ENCODE peak calls at places on chromosomes 16 and 17, in four cellular contexts. R is thoracic aorta, N is GM23338, C is OCI-LY7. K is an unnamed sample.

GRCh38 chr17:9299695-9300094 is 275.9 kb downstream of the STX8 start:
- DNase-seq in R (no peak), N (no peak), C (no peak), K (no peak)

GRCh38 chr16:24645739-24646645 is 83.5 kb upstream of the TNRC6A start:
- DNase-seq in C (no peak), R (peak), N (no peak), K (no peak)

GRCh38 chr16:57578521-57579360 is 36.3 kb downstream of the ADGRG5 start:
- DNase-seq in N (no peak), R (no peak), C (no peak), K (no peak)

GRCh38 chr16:12920739-12921138 is 19.3 kb downstream of the SHISA9 start:
- DNase-seq in C (no peak), R (no peak), N (no peak), K (no peak)

GRCh38 chr17:7435676-7436555 is 681 bp downstream of the TMEM102 start:
- DNase-seq in R (no peak), C (peak), N (peak), K (no peak)

GRCh38 chr17:27532269-27533067 is 76.2 kb downstream of the KSR1 start:
- DNase-seq in C (no peak), R (no peak), N (peak), K (no peak)

GRCh38 chr16:81366316-81366932 is 51.7 kb downstream of the GAN start:
- DNase-seq in R (no peak), C (peak), N (peak), K (no peak)

GRCh38 chr17:16661217-16661616 is 7.6 kb upstream of the ZNF624 start:
- DNase-seq in N (no peak), C (no peak), R (no peak), K (no peak)

GRCh38 chr17:78013683-78014467 is 55.4 kb downstream of the TNRC6C start:
- DNase-seq in R (no peak), N (peak), C (peak), K (no peak)

GRCh38 chr16:80259289-80259805 is 281.4 kb upstream of the DYNLRB2 start:
- DNase-seq in N (no peak), C (no peak), R (no peak), K (no peak)

GRCh38 chr17:13888043-13888442 is 181.3 kb upstream of the COX10 start:
- DNase-seq in N (no peak), C (no peak), R (no peak), K (no peak)

GRCh38 chr16:3963203-3963602 is 82.7 kb upstream of the CREBBP start:
- DNase-seq in R (no peak), C (no peak), N (peak), K (no peak)

GRCh38 chr16:79651363-79651762 is 50.8 kb upstream of the MAF start:
- DNase-seq in N (no peak), R (peak), C (no peak), K (no peak)

GRCh38 chr16:14302031-14302398 is 230.9 kb downstream of the MRTFB start:
- DNase-seq in N (peak), R (no peak), C (peak), K (no peak)

GRCh38 chr16:66651965-66652364 is 44.6 kb downstream of the CMTM4 start:
- DNase-seq in N (no peak), R (no peak), C (no peak), K (no peak)

GRCh38 chr16:81493755-81494433 is 49.3 kb downstream of the CMIP start:
- DNase-seq in C (no peak), R (no peak), N (no peak), K (no peak)

DNA sequence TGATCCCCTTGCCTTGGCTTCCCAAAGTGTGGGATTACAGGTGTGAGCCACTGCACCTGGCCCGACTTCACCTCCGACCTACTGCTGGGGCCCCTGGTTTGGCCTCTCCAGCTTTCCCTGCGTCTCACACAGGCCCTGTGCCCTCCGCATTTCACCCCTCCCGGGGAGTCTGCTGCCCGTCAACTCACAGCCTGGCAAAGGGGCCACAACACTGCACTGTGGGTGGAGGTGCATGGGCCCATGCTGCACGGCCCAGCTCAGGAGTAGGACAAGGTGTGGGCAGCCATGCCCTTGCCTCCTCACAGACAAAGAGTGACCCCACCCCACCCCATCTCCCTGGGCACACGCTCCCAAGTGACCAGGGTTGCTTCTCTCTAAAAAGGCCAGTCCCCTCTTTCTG is 12.6 kb upstream of the TBX2 start:
- DNase-seq in R (no peak), N (no peak), C (no peak), K (no peak)
- TF ChIP-seq CTCF in R (no peak), N (no peak), C (no peak), K (no peak)

DNA sequence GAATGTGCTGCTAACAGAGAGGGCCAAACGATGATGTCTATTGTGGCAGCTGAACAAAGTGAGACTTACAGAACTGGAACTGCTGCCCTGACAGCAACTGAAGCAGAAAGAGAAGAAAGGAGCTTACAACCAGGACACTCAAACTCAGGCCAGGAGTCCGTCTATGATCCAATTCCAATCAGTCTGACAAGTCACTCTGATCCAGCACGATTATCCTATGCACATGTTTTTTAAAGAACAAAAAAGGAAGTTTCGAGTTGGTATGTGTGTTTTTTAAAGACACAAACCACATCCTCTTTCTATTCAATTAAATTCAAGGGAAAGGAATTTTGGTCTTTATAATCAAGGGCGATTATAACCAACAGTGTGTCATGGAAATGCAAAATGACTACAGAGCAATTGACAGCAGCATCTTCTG is 42.4 kb upstream of the MTMR4 start:
- DNase-seq in R (no peak), C (peak), N (no peak), K (no peak)
- H3K27ac ChIP-seq in R (no peak), C (peak), N (no peak), K (no peak)

GRCh38 chr17:1995321-1996242 is 29.6 kb downstream of the RTN4RL1 start:
- DNase-seq in C (no peak), N (no peak), R (no peak), K (no peak)
- TF ChIP-seq CTCF in C (no peak), N (no peak), R (no peak), K (no peak)

GRCh38 chr17:57991537-57991936 is 3.5 kb upstream of the VEZF1 start:
- DNase-seq in R (no peak), C (no peak), N (no peak), K (no peak)
- H3K27ac ChIP-seq in R (no peak), C (no peak), N (no peak), K (no peak)

GRCh38 chr17:5396612-5397011 is 22.9 kb downstream of the NUP88 start:
- DNase-seq in R (no peak), C (no peak), N (no peak), K (no peak)

GRCh38 chr17:5405400-5405799 is 14.1 kb downstream of the NUP88 start:
- DNase-seq in N (no peak), C (no peak), R (no peak), K (no peak)

GRCh38 chr17:5399767-5400166 is 19.7 kb downstream of the NUP88 start:
- DNase-seq in N (no peak), C (no peak), R (no peak), K (no peak)
- TF ChIP-seq CTCF in N (no peak), C (no peak), R (no peak), K (no peak)

DNA sequence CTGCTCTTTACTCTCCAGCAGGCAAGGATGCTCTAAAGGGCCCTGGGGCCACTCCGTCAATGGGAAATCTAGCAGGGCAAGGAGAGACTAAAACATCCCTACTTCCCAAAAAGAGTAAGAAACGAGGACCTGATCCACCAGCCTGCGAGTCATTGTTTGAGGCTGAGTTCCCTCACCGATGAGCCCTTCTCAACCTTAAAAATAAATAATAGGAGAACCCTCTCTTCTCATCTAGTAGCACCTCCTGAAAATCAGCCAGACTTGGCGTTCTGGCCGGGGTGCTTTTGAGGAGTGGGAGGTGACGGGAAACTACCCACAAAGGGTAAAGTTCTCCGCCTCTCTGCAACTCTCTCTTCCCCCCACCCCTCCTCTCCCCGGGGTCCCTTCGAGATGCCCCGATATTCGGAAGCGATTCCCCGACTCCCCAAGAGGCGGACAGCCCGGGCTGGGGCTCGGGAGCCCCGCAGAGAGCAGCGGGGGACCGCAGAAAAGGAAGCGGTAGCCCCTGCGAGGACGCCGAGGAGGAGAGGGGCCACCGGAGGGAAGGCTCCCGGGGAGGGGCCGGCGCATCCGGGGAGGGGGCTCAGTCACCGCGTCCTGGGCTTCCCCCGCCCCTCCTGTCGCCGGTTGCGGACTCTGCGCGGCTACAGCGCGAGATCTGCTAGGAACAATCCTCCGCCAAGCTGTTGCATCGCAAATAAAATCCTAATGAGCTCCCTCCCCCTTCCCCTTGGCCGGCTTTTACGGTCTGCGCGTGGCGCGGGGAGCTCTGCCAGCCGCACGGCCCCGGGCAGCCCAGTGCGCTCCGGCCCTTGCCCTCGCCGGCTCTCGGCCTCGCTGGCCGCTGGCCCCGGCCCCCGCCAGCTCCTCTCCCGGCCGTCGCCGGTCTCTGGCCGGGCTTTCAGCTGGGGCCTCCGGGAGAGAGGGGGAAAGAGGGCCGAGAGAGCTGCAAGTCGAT is 1.3 kb downstream of the HOXB9 start:
- DNase-seq in C (no peak), N (peak), R (no peak), K (no peak)
- H3K27ac ChIP-seq in C (no peak), N (no peak), R (no peak), K (no peak)

DNA sequence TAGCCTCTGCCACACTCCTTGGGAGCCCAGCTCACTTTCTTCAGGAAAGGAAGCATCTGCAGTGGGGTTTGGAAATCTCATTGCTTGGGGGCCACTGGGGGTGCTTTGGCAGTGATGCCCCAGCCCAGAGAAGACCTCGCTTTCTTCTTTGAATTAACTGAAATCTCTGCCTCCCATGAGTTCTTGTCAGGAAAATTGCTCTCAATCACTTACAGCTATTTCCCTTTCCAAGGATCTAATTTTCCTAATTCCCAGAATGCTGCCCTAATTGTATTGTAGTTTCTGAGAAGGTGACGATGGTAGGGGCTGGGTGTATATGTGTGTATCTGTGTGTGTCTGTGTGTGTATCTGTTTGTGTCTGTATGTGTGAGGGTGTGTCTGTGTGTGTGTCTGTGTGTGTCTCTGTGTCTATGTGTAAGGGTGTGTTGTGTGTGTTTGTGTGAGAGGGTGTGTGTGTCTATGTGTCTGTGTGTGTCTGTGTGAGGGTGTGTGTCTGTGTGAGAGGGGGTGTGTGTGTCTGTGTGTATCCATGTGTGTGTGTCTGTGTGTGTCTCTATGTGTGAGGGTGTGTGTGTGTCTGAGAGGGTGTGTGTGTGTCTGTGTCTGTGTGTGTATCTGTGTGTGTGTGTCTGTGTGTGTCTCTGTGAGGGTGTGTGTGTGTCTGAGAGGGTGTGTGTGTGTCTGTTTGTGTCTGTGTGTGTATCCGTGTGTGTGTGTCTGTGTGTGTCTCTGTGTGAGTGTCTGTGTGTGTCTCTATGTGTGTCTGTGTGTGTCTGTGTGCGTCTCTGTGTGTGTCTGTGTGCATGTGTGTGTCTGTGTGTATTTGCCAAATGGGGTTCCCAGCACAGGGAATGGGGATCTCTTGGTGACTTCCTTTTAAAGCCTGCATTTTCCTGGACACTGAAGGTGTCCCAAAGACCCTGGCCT is 83.5 kb upstream of the DNAJA2 start:
- DNase-seq in C (no peak), R (no peak), N (no peak), K (no peak)
- TF ChIP-seq CTCF in C (no peak), R (no peak), N (no peak), K (no peak)